ENCODE peak calls at places on chromosomes 7 and 10, in ten cellular contexts. L is Karpas-422; G is adrenal gland; K is mammary epithelial cell; S is CD8-positive, alpha-beta memory T cell; Q is astrocyte; R is prostate gland; W is breast epithelium; D is ovary; A is psoas muscle. Y is an unnamed sample.

GRCh38 chr10:51679841-51680240 is 19.6 kb downstream of the CSTF2T start:
- DNase-seq in Q (no peak), W (no peak), L (no peak), S (no peak), G (no peak), R (no peak), A (no peak), K (no peak), D (no peak), Y (no peak)

GRCh38 chr10:102796407-102797176 is 40.6 kb downstream of the CYP17A1 start:
- DNase-seq in R (peak; percentile 89), D (peak; percentile 80), G (peak; percentile 96), A (peak; percentile 89), L (no peak), Q (peak; percentile 37), S (peak; percentile 25), W (peak; percentile 79), K (no peak), Y (peak; percentile 94)

GRCh38 chr7:27526991-27527722 is 135.5 kb downstream of the HIBADH start:
- DNase-seq in W (no peak), K (no peak), Q (no peak), R (no peak), D (no peak), S (no peak), L (no peak), A (no peak), G (no peak), Y (no peak)

GRCh38 chr10:128511284-128511683 is 385.1 kb upstream of the MKI67 start:
- DNase-seq in K (no peak), S (no peak), L (no peak), D (no peak), W (no peak), R (no peak), A (no peak), Q (no peak), G (no peak), Y (no peak)

GRCh38 chr10:11579885-11580284 is 31.6 kb downstream of the USP6NL start:
- DNase-seq in W (no peak), R (no peak), L (no peak), A (no peak), K (no peak), S (no peak), Q (no peak), G (no peak), D (no peak), Y (no peak)

GRCh38 chr10:91712315-91712714 is 79.4 kb upstream of the PPP1R3C start:
- DNase-seq in L (no peak), Q (no peak), A (no peak), R (no peak), S (no peak), D (no peak), W (no peak), K (no peak), G (no peak), Y (no peak)

GRCh38 chr10:131911451-131911850 is 10.6 kb downstream of the PPP2R2D start:
- DNase-seq in W (no peak), G (peak; percentile 48), S (no peak), A (no peak), D (peak; percentile 72), K (no peak), R (no peak), L (no peak), Q (no peak), Y (no peak)

GRCh38 chr7:99141756-99142726 is 1.9 kb downstream of the SMURF1 start:
- DNase-seq in S (peak; percentile 64), R (peak; percentile 68), G (peak; percentile 78), Q (peak; percentile 80), D (peak; percentile 78), L (peak; percentile 49), W (peak; percentile 71), A (peak; percentile 59), K (peak; percentile 73), Y (peak; percentile 86)

GRCh38 chr7:122136639-122137253 is 7.3 kb downstream of the AASS start:
- DNase-seq in R (no peak), Q (no peak), S (no peak), K (peak; percentile 5), D (no peak), A (no peak), G (no peak), L (no peak), W (no peak), Y (no peak)

GRCh38 chr7:112963634-112964033 is 123.0 kb downstream of the GPR85 start:
- DNase-seq in S (no peak), K (no peak), L (no peak), R (no peak), Q (no peak), D (no peak), G (no peak), W (no peak), A (no peak), Y (no peak)

GRCh38 chr7:117249696-117250095 is 73.2 kb downstream of the WNT2 start:
- DNase-seq in Q (no peak), K (no peak), D (no peak), R (no peak), G (no peak), L (no peak), S (no peak), W (no peak), A (no peak), Y (no peak)

GRCh38 chr10:9227679-9228365 is 1173.3 kb downstream of the GATA3 start:
- DNase-seq in G (no peak), R (peak; percentile 17), S (no peak), Q (no peak), L (no peak), D (no peak), W (no peak), K (peak; percentile 6), A (no peak), Y (no peak)

GRCh38 chr7:98802088-98802780 is 67.6 kb downstream of the TMEM130 start:
- DNase-seq in G (peak; percentile 67), W (no peak), D (no peak), A (peak; percentile 33), S (no peak), K (peak; percentile 33), Q (peak; percentile 79), L (peak; percentile 90), R (no peak), Y (peak; percentile 95)

GRCh38 chr7:99665989-99666388 is 13.8 kb downstream of the CYP3A5 start:
- DNase-seq in A (no peak), R (no peak), S (no peak), D (no peak), K (no peak), G (no peak), W (no peak), Q (no peak), L (no peak), Y (no peak)

GRCh38 chr7:100211342-100211780 is 8.4 kb upstream of the PVRIG start:
- DNase-seq in Q (no peak), G (no peak), S (peak; percentile 68), L (no peak), A (no peak), K (no peak), R (no peak), D (no peak), W (no peak), Y (no peak)

GRCh38 chr7:133853706-133854276 is 273.3 kb upstream of the LRGUK start:
- DNase-seq in L (peak; percentile 78), A (peak; percentile 19), K (peak; percentile 98), W (peak; percentile 60), D (no peak), G (no peak), S (no peak), Q (peak; percentile 87), R (peak; percentile 62), Y (no peak)

GRCh38 chr10:59175538-59176240 is 754 bp upstream of the PHYHIPL start:
- DNase-seq in G (no peak), L (no peak), K (peak; percentile 4), A (no peak), Q (no peak), D (no peak), W (no peak), R (peak; percentile 8), S (no peak), Y (no peak)

GRCh38 chr7:115010436-115010810 is 88.5 kb downstream of the MDFIC start:
- DNase-seq in D (no peak), R (no peak), A (no peak), L (no peak), S (no peak), Q (no peak), W (no peak), K (no peak), G (no peak), Y (no peak)

GRCh38 chr7:21671859-21672258 is 129.0 kb downstream of the DNAH11 start:
- DNase-seq in K (no peak), S (no peak), L (peak; percentile 26), D (no peak), Q (no peak), R (no peak), G (no peak), W (no peak), A (no peak), Y (no peak)

GRCh38 chr7:46220066-46220630 is 299.1 kb upstream of the IGFBP3 start:
- DNase-seq in D (no peak), L (no peak), W (no peak), R (no peak), Q (peak; percentile 35), G (no peak), S (no peak), K (peak; percentile 99), A (no peak), Y (no peak)

GRCh38 chr7:48411619-48412018 is 240.4 kb downstream of the ABCA13 start:
- DNase-seq in W (no peak), A (no peak), S (no peak), G (no peak), R (no peak), Q (no peak), D (no peak), K (no peak), L (no peak), Y (no peak)

GRCh38 chr7:76291346-76292205 is 10.9 kb upstream of the HSPB1 start:
- DNase-seq in R (peak; percentile 92), G (peak; percentile 98), S (peak; percentile 74), L (peak; percentile 89), A (peak; percentile 93), Q (peak; percentile 96), D (peak; percentile 89), K (peak; percentile 99), W (peak; percentile 95), Y (peak; percentile 97)
- H3K4me3 ChIP-seq in R (peak overlapping the region; percentile 17), G (no peak overlapping the region), S (no peak overlapping the region), L (no peak overlapping the region), A (peak overlapping the region; percentile 63), Q (no peak overlapping the region), D (peak overlapping the region; percentile 25), K (peak overlapping the region; percentile 23), W (peak overlapping the region; percentile 40), Y (peak overlapping the region; percentile 24)

GRCh38 chr7:74225400-74225799 is 15.6 kb downstream of the LAT2 start:
- DNase-seq in A (no peak), W (no peak), D (no peak), Q (no peak), K (no peak), S (no peak), R (no peak), G (no peak), L (no peak), Y (no peak)
- H3K36me3 ChIP-seq in A (no peaks in the 10 kb centered on the region), W (peaks cover 3% of the 10 kb centered on the region), D (no peaks in the 10 kb centered on the region), Q (no peaks in the 10 kb centered on the region), K (peaks cover 4% of the 10 kb centered on the region), S (no peaks in the 10 kb centered on the region), R (no peaks in the 10 kb centered on the region), G (no peaks in the 10 kb centered on the region), L (peaks cover 7% of the 10 kb centered on the region), Y (no peaks in the 10 kb centered on the region)

GRCh38 chr7:158724658-158725505 is 20.3 kb upstream of the NCAPG2 start:
- DNase-seq in D (no peak), G (peak; percentile 38), K (no peak), L (no peak), S (no peak), Q (no peak), R (no peak), A (no peak), W (no peak), Y (no peak)
- H3K27ac ChIP-seq in D (no peak overlapping the region), G (no peak overlapping the region), K (no peak overlapping the region), L (no peak overlapping the region), S (no peak overlapping the region), Q (no peak overlapping the region), R (no peak overlapping the region), A (no peak overlapping the region), W (no peak overlapping the region), Y (no peak overlapping the region)

GRCh38 chr7:158075633-158076001 is 512.0 kb downstream of the PTPRN2 start:
- DNase-seq in R (no peak), S (no peak), K (no peak), D (no peak), A (no peak), L (no peak), G (no peak), Q (no peak), W (no peak), Y (no peak)
- H3K4me3 ChIP-seq in R (no peak overlapping the region), S (no peak overlapping the region), K (no peak overlapping the region), D (no peak overlapping the region), A (no peak overlapping the region), L (no peak overlapping the region), G (no peak overlapping the region), Q (no peak overlapping the region), W (no peak overlapping the region), Y (no peak overlapping the region)